ENCODE peak calls at places on chromosomes 6 and 20, in ten cellular contexts. R is heart left ventricle, S is spleen, X is Peyer's patch, T is sigmoid colon, J is HCT116, B is IMR-90, Q is uterus, L is tibial nerve, E is testis. F is an unnamed sample.

GRCh38 chr20:44692932-44693476 is 22.2 kb upstream of the CCN5 start:
- DNase-seq in B (peak), X (no peak), L (peak), Q (peak), T (peak), E (peak), J (peak), S (no peak), R (peak), F (peak)

GRCh38 chr20:36344517-36345132 is 38.5 kb downstream of the DLGAP4 start:
- DNase-seq in Q (no peak), J (peak), T (no peak), S (peak), E (peak), X (no peak), L (no peak), B (peak), R (peak), F (no peak)

GRCh38 chr6:137001287-137001976 is 43.3 kb downstream of the IL20RA start:
- DNase-seq in E (no peak), J (peak), L (no peak), R (no peak), T (no peak), S (no peak), Q (no peak), X (no peak), B (no peak), F (no peak)

GRCh38 chr20:25076731-25077609 is 5.0 kb downstream of the VSX1 start:
- DNase-seq in J (peak), E (peak), X (peak), L (no peak), B (peak), R (no peak), Q (peak), S (no peak), T (no peak), F (peak)

GRCh38 chr6:55528624-55529023 is 50.4 kb downstream of the HMGCLL1 start:
- DNase-seq in L (no peak), S (no peak), X (no peak), T (no peak), B (peak), Q (no peak), J (peak), R (no peak), E (peak), F (no peak)

GRCh38 chr6:33320315-33321181 is 3.0 kb upstream of the ZBTB22 start:
- DNase-seq in X (no peak), J (no peak), B (peak), R (peak), S (peak), E (peak), T (peak), Q (peak), L (peak), F (no peak)

GRCh38 chr6:117265425-117266266 is at the start of gene VGLL2:
- DNase-seq in T (peak), Q (no peak), J (no peak), E (peak), R (no peak), B (peak), L (no peak), S (peak), X (no peak), F (no peak)

GRCh38 chr6:139926711-139927110 is 552.3 kb upstream of the CITED2 start:
- DNase-seq in B (peak), Q (no peak), T (no peak), S (no peak), R (no peak), J (no peak), E (no peak), L (no peak), X (no peak), F (no peak)

GRCh38 chr6:113142775-113143174 is 714.4 kb upstream of the MARCKS start:
- DNase-seq in J (no peak), Q (no peak), L (no peak), X (no peak), T (no peak), S (no peak), R (no peak), E (no peak), B (no peak), F (no peak)

DNA sequence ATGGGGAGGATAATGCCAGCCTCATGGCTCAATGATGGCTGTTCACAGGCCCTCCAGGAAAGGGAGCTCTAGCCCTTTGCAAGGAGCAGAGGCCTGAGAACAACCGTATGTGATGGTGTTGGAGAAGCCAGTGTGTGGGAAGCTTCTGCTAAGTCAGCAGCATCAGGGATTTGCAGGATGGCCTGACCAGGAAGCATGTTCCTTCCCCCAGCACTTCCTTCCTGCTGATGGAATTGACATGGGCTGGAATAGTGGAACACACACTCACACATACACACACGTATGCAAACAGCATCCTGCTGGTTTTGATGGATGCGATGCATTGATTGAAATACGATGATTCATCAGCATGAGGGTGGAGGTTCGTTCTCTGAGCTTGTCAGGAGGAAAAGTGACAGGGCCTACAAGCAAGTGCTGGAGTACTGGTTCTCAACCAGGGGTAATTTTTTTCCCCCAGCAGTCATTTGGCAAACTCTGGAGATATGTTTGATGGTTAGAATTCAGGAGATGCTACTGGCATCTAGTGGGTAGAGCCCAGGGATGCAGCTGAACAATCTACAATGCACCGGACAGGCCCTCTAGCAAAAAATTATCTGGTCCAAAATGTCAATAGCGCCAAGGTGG is 229.1 kb downstream of the NFATC2 start:
- DNase-seq in S (no peak), X (no peak), R (no peak), B (peak), L (no peak), T (no peak), Q (no peak), J (no peak), E (no peak), F (no peak)
- TF ChIP-seq CTCF in S (no peak), X (no peak), R (no peak), B (no peak), L (no peak), T (no peak), Q (no peak), J (no peak), E (no peak), F (no peak)

DNA sequence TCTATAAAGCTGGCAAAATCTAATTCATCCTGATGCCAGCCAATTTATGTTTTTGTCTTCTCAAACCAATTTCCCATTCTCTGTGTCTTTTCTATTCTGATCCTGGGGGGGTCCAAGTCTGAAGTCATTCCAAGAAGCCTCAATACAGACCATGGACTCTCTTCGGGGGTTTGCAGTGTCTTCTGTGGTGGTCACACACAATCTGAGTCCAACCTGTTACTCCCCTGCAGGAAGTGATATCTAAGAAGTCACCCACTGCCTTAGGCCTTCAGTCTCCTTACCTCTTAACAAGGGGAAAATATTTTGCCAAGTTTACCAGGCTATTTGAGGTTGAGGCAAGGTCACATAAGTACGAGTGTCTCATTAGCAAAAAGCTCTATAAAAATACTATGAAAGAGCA is 1.9 kb downstream of the TRIM26 start:
- DNase-seq in R (no peak), J (no peak), Q (no peak), B (no peak), T (no peak), X (no peak), E (no peak), L (no peak), S (no peak), F (no peak)
- H3K4me3 ChIP-seq in R (peak), J (no peak), Q (no peak), B (no peak), T (no peak), X (peak), E (no peak), L (no peak), S (no peak), F (no peak)

DNA sequence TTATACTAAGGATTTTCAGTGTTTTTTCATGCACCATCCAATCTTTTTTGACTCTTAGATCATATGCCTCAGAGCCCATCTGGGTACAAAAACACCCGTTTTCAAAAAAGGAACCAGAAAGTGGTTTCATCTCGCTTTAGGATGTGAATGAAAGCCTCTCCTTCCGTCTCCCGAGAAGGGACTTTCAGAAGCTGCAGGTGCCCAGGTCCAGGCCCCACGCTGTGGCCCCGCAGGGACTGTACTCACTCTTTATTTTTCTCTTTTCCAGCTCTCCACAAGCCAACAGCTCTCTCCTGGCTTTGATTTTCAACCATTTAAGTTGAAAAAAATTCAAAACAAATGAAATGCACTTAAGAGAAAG is 467.5 kb downstream of the PREX1 start:
- DNase-seq in R (no peak), Q (no peak), E (no peak), B (no peak), J (no peak), L (no peak), X (peak), T (no peak), S (no peak), F (no peak)
- TF ChIP-seq POLR2A in R (no peak), Q (no peak), E (no peak), B (no peak), J (no peak), L (no peak), X (no peak), T (no peak), S (no peak), F (no peak)

GRCh38 chr20:9177278-9177677 is 108.4 kb downstream of the PLCB4 start:
- DNase-seq in B (no peak), S (no peak), X (no peak), L (no peak), T (no peak), E (no peak), R (no peak), Q (no peak), J (no peak), F (no peak)

GRCh38 chr20:9169409-9169808 is 100.5 kb downstream of the PLCB4 start:
- DNase-seq in X (no peak), J (no peak), T (no peak), B (no peak), Q (no peak), S (no peak), E (no peak), R (no peak), L (no peak), F (no peak)

DNA sequence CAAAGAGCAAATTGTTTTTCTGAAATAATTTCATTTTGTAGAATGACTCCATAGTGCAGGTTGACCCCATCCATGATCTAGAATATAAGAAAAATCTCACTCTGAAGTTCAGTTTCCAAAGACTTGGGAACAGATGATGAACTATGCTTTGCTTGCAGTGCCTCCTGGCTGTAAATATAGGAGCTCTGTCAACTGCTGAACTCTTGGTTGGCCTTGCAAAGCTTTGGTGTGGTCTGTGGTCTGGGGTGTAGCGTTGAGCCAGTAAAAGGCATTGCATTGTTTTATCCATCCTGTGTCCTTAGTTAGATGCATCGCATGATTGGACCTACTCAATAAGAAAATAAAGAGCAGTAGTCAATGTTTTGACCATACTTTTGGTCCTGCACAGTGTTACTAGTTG is 104.0 kb downstream of the PLCB4 start:
- DNase-seq in E (peak), B (no peak), L (no peak), J (no peak), S (no peak), X (no peak), Q (no peak), R (no peak), T (no peak), F (no peak)
- TF ChIP-seq CTCF in E (peak), B (no peak), L (no peak), J (peak), S (no peak), X (no peak), Q (no peak), R (peak), T (no peak), F (no peak)

GRCh38 chr6:132401941-132402275 is 633 bp upstream of the MOXD1 start:
- DNase-seq in J (no peak), R (no peak), S (no peak), Q (no peak), E (no peak), X (no peak), T (no peak), L (no peak), B (no peak), F (no peak)

GRCh38 chr6:132404330-132404729 is 3.1 kb upstream of the MOXD1 start:
- DNase-seq in B (no peak), R (no peak), J (no peak), Q (no peak), T (no peak), S (no peak), L (no peak), E (no peak), X (no peak), F (no peak)

GRCh38 chr6:132401120-132401940 is at the start of gene MOXD1:
- DNase-seq in T (peak), S (peak), E (peak), X (no peak), Q (peak), B (peak), J (no peak), R (peak), L (no peak), F (no peak)

GRCh38 chr6:132399376-132400074 is 1.8 kb downstream of the MOXD1 start:
- DNase-seq in X (no peak), R (no peak), J (no peak), B (peak), Q (no peak), L (no peak), E (no peak), S (no peak), T (no peak), F (no peak)

GRCh38 chr6:132400641-132401119 is 595 bp downstream of the MOXD1 start:
- DNase-seq in T (no peak), X (no peak), J (no peak), R (no peak), Q (peak), S (no peak), B (no peak), E (no peak), L (no peak), F (no peak)
- H3K4me3 ChIP-seq in T (peak), X (peak), J (no peak), R (peak), Q (peak), S (peak), B (peak), E (peak), L (peak), F (peak)

GRCh38 chr6:34657307-34657978 is 39.1 kb downstream of the ILRUN start:
- DNase-seq in E (peak), R (peak), X (no peak), B (peak), T (peak), L (no peak), S (no peak), J (no peak), Q (peak), F (no peak)
- TF ChIP-seq POLR2A in E (no peak), R (no peak), X (no peak), B (peak), T (no peak), L (no peak), S (no peak), J (no peak), Q (peak), F (no peak)

DNA sequence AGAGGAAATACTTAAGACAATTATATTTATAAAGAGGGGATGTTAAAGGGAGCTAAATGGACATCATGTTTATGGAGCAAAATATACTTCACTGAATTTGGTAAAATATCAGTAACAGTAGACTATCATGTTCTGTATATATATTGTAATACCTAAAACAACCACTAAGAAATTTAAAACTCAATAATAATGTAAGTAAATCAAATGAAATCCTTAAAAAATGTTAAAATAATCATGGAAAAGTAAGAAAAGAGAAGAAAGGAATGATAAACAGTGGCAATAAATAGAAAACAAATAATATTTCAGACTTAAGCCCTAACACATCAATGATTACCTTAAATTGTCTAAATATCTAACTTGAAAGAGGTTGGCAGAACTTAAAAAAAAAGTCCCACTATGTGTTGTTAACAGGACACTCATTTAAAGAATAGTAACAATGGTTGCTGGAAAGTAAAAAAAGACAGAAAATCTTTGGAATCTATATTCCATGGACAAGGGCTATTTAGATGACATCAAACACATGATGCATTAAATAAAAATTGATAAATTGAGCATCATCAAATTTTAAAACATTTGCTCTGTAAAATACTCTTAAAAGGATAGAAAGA is 842.2 kb upstream of the MAP3K7 start:
- DNase-seq in S (no peak), R (no peak), E (no peak), Q (no peak), X (no peak), L (no peak), J (no peak), T (no peak), B (no peak), F (no peak)
- TF ChIP-seq CTCF in S (no peak), R (peak), E (no peak), Q (no peak), X (no peak), L (no peak), J (no peak), T (no peak), B (no peak), F (no peak)

F was measured in lower leg skin.